ENCODE peak calls at places on chromosome 15, in five cellular contexts. B is tibial artery, L is type B pancreatic cell, Z is progenitor cell of endocrine pancreas, T is GM12865. U is an unnamed sample.
A peak's percentile ranks its signal among the peaks of the same experiment; 100 is the strongest.

GRCh38 chr15:39852237-39852636 is 67.8 kb downstream of the GPR176 start:
- DNase-seq in B (no peak), L (no peak), Z (no peak), T (no peak), U (no peak)

GRCh38 chr15:31758126-31758525 is 272.2 kb upstream of the CHRNA7 start:
- DNase-seq in B (no peak), L (no peak), Z (no peak), T (peak; percentile 89), U (no peak)

GRCh38 chr15:86690566-86690965 is 610.9 kb downstream of the AGBL1 start:
- DNase-seq in B (no peak), L (no peak), Z (no peak), T (no peak), U (no peak)

GRCh38 chr15:48963524-48964113 is at the start of gene SHC4:
- DNase-seq in B (peak; percentile 75), L (no peak), Z (no peak), T (peak; percentile 53), U (peak; percentile 60)

GRCh38 chr15:57872281-57873010 is 165.9 kb downstream of the POLR2M start:
- DNase-seq in B (no peak), L (no peak), Z (no peak), T (no peak), U (no peak)

GRCh38 chr15:92113832-92114231 is 260.3 kb downstream of the SLCO3A1 start:
- DNase-seq in B (no peak), L (no peak), Z (no peak), T (no peak), U (no peak)

GRCh38 chr15:43229977-43230376 is 9.2 kb upstream of the EPB42 start:
- DNase-seq in B (no peak), L (no peak), Z (no peak), T (no peak), U (no peak)

GRCh38 chr15:88648357-88649214 is 9.8 kb downstream of the ISG20 start:
- DNase-seq in B (peak; percentile 41), L (peak; percentile 60), Z (no peak), T (peak; percentile 6), U (no peak)

GRCh38 chr15:62857411-62857853 is 185.1 kb upstream of the TPM1 start:
- DNase-seq in B (no peak), L (no peak), Z (no peak), T (no peak), U (no peak)

GRCh38 chr15:43749690-43750345 is 3.6 kb downstream of the PDIA3 start:
- DNase-seq in B (no peak), L (no peak), Z (no peak), T (peak; percentile 88), U (peak; percentile 68)

GRCh38 chr15:79601376-79601775 is 169.2 kb downstream of the MINAR1 start:
- DNase-seq in B (no peak), L (no peak), Z (no peak), T (no peak), U (no peak)

GRCh38 chr15:62975515-62975914 is 67.0 kb upstream of the TPM1 start:
- DNase-seq in B (no peak), L (no peak), Z (no peak), T (no peak), U (no peak)

GRCh38 chr15:47670365-47670764 is 46.9 kb upstream of the SEMA6D start:
- DNase-seq in B (no peak), L (no peak), Z (no peak), T (no peak), U (no peak)

GRCh38 chr15:59456114-59456513 is 18.1 kb downstream of the FAM81A start:
- DNase-seq in B (no peak), L (no peak), Z (no peak), T (no peak), U (no peak)

DNA sequence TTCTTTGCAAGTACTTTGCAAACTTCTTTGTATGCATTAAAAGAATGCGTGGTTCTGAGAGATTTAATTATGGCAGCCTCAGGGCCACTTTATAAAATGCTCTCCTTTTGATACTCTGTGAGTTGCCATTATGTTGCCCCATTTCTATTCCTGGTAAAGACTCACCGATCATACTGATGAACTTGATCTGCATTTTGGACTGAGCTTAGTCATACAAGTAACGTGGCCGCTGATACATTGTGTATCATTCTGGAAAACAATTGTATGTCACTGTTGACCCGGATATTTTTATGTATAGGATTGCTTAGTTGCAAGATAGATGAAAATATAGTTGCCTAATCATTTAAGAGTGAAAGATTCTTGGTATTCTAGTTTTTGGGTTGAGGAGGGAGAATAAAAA is 38.8 kb downstream of the AKAP13 start:
- DNase-seq in B (no peak), L (no peak), Z (no peak), T (no peak), U (no peak)
- TF ChIP-seq CTCF in B (no peak), L (no peak), Z (no peak), T (no peak), U (no peak)

GRCh38 chr15:34613997-34614396 is 30.5 kb upstream of the GOLGA8B start:
- DNase-seq in B (no peak), L (no peak), Z (no peak), T (no peak), U (no peak)

GRCh38 chr15:34619151-34619550 is 35.7 kb upstream of the GOLGA8B start:
- DNase-seq in B (no peak), L (no peak), Z (no peak), T (no peak), U (no peak)

GRCh38 chr15:34620122-34620521 is 36.7 kb upstream of the GOLGA8B start:
- DNase-seq in B (no peak), L (no peak), Z (no peak), T (no peak), U (no peak)

GRCh38 chr15:34618073-34618472 is 34.6 kb upstream of the GOLGA8B start:
- DNase-seq in B (no peak), L (no peak), Z (no peak), T (no peak), U (no peak)

DNA sequence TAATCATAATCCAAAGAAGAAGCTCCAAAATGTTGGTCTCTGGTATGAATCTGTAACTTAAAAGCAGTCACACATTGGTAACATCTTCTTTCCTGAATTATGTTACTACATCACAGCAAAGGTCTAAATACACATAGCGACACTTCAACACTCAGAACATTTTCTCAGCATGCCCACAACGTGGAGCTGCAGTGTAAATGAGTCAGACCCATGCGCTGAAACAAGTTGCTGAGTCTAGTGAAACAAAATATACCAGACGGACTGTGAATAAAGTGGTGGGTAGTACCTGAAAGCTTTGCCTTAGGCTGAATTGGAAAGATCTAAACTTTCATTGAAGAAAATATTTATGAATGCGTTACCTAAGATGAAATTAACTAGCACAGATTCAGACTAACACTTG is 33.2 kb upstream of the GOLGA8B start:
- DNase-seq in B (no peak), L (no peak), Z (no peak), T (peak; percentile 14), U (no peak)
- TF ChIP-seq CTCF in B (no peak), L (peak; percentile 45), Z (no peak), T (no peak), U (no peak)

DNA sequence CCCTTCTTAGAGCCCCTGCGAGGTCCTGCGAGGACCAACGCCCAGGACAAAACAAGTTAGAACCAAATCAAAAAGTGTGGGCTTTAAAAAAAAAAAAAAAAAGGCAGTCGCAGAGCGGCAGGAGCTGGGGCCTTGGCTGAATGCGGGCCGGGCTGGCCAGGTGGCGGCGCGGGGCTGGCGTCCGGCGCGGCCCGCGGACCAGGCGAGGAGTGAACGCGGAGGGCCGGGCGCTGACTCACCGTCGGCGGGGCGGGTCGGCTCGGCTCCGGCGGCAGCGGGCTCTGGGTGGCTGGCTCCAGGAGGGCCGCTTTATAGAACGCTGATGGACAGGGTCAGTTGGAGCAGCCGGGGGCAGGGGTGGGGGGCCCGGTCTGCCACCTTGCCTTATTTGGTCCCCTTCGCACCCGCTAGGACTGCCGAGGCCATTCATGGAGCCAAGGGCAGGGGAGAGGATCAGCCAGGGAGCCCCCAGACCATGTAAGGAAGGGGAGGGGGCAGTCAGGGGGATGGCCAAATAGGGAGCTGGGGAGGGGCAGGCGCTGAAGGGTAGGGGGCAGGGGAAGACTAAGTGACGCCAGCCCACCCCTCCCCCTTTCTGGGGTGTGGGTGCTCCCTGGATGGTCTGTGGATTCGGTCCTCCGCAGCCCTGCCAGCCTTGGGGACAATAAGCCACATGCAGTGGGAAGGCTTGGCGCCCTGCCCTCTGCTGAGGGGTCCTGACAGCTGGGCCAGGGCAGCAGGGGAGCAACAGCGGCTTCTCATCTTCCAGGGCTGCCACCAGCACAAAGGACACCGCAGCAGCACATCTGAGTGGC is at the start of gene ACTC1:
- DNase-seq in B (peak; percentile 87), L (no peak), Z (peak; percentile 61), T (no peak), U (no peak)
- TF ChIP-seq CTCF in B (no peak), L (no peak), Z (peak; percentile 15), T (no peak), U (no peak)

GRCh38 chr15:68794869-68795268 is 25.8 kb downstream of the ANP32A start:
- DNase-seq in B (no peak), L (no peak), Z (no peak), T (no peak), U (no peak)
- TF ChIP-seq CTCF in B (peak; percentile 18), L (peak; percentile 42), Z (no peak), T (no peak), U (no peak)

DNA sequence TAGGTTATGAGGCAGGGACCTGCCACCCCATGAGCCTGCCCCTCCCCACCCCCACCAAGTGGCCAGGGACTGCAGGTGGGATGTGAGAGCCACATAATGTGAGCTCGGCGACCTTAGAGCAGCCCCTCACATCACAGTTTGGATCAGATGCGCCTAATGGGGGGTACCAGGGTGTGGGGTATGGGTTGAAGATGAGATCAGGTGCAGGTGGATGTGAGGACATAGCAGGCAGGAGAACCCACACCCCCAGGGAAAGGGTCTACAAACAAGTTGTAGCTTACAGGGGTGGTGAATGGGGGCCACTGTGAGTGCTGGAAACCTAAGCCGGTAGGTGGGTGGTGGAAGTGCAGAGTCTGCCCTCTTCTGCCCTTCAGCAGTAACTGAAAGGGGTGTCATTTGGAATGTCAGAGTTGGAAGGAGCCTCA is 94.0 kb downstream of the CORO2B start:
- DNase-seq in B (peak; percentile 60), L (no peak), Z (no peak), T (no peak), U (no peak)
- TF ChIP-seq CTCF in B (no peak), L (peak; percentile 39), Z (peak; percentile 17), T (no peak), U (no peak)

DNA sequence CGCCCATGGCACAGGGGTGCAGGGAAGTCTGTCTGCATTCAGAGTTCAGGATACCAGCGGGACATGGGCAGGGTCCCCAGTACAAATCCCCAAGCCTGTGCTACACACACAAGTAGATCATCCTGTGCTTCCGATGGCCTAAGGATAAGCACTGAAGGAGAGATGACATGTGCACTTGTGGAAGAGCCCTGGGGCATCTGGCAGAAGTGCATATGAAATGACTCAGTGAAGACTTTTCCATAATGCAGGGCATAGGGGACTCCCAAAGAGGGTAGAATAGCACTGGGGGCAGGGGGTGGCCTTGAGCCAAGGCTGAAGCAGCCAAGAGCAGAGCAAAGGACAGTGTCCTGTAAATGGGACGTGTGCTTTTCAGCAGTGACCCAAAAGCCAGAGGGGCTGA is 22.9 kb downstream of the ADAMTS17 start:
- DNase-seq in B (no peak), L (no peak), Z (no peak), T (no peak), U (no peak)
- TF ChIP-seq CTCF in B (no peak), L (no peak), Z (no peak), T (no peak), U (no peak)

GRCh38 chr15:45660231-45660979 is 25.6 kb downstream of the SQOR start:
- DNase-seq in B (no peak), L (no peak), Z (no peak), T (no peak), U (peak; percentile 39)
- TF ChIP-seq CTCF in B (no peak), L (no peak), Z (no peak), T (no peak), U (peak; percentile 17)